ENCODE peak calls at places on chromosomes 7 and 10, in four cellular contexts. One of them, this sample, is unnamed.

GRCh38 chr7:47970750-47971149 is 8.7 kb downstream of the HUS1 start:
- DNase-seq in GM12878: no peak
- DNase-seq in HepG2: no peak
- DNase-seq in K562: no peak
- DNase-seq in this sample: no peak

GRCh38 chr10:624605-625334 is 64.7 kb downstream of the DIP2C start:
- DNase-seq in GM12878: no peak
- DNase-seq in HepG2: peak; percentile 69
- DNase-seq in K562: no peak
- DNase-seq in this sample: peak; percentile 61

GRCh38 chr7:34337163-34337562 is 320.9 kb upstream of the NPSR1 start:
- DNase-seq in GM12878: no peak
- DNase-seq in HepG2: no peak
- DNase-seq in K562: no peak
- DNase-seq in this sample: no peak

GRCh38 chr7:31408120-31408729 is 67.7 kb upstream of the NEUROD6 start:
- DNase-seq in GM12878: no peak
- DNase-seq in HepG2: no peak
- DNase-seq in K562: no peak
- DNase-seq in this sample: no peak

GRCh38 chr10:51867956-51868355 is 168.6 kb upstream of the CSTF2T start:
- DNase-seq in GM12878: no peak
- DNase-seq in HepG2: no peak
- DNase-seq in K562: no peak
- DNase-seq in this sample: no peak

GRCh38 chr7:107660381-107661080 is at the start of gene SLC26A4:
- DNase-seq in GM12878: no peak
- DNase-seq in HepG2: no peak
- DNase-seq in K562: no peak
- DNase-seq in this sample: peak; percentile 15

GRCh38 chr10:21202766-21203457 is 305.8 kb upstream of the NEBL start:
- DNase-seq in GM12878: no peak
- DNase-seq in HepG2: no peak
- DNase-seq in K562: no peak
- DNase-seq in this sample: no peak

GRCh38 chr7:157816526-157817250 is 479.9 kb downstream of the DNAJB6 start:
- DNase-seq in GM12878: no peak
- DNase-seq in HepG2: no peak
- DNase-seq in K562: no peak
- DNase-seq in this sample: no peak

GRCh38 chr7:151342102-151342646 is 562 bp downstream of the NUB1 start:
- DNase-seq in GM12878: peak; percentile 77
- DNase-seq in HepG2: no peak
- DNase-seq in K562: no peak
- DNase-seq in this sample: no peak

GRCh38 chr10:4234661-4235060 is 449.7 kb upstream of the KLF6 start:
- DNase-seq in GM12878: no peak
- DNase-seq in HepG2: no peak
- DNase-seq in K562: peak; percentile 22
- DNase-seq in this sample: no peak

GRCh38 chr10:42972946-42973345 is 103.9 kb upstream of the RET start:
- DNase-seq in GM12878: no peak
- DNase-seq in HepG2: no peak
- DNase-seq in K562: no peak
- DNase-seq in this sample: no peak

GRCh38 chr10:89314676-89315075 is 12.8 kb downstream of the IFIT2 start:
- DNase-seq in GM12878: no peak
- DNase-seq in HepG2: no peak
- DNase-seq in K562: no peak
- DNase-seq in this sample: no peak

GRCh38 chr10:68208424-68209042 is 23.4 kb downstream of the ATOH7 start:
- DNase-seq in GM12878: peak; percentile 20
- DNase-seq in HepG2: peak; percentile 72
- DNase-seq in K562: peak; percentile 25
- DNase-seq in this sample: peak; percentile 82

GRCh38 chr7:47310020-47310419 is 271.9 kb downstream of the TNS3 start:
- DNase-seq in GM12878: no peak
- DNase-seq in HepG2: no peak
- DNase-seq in K562: no peak
- DNase-seq in this sample: no peak

GRCh38 chr10:103193820-103194529 is 903 bp upstream of the NT5C2 start:
- DNase-seq in GM12878: peak; percentile 44
- DNase-seq in HepG2: no peak
- DNase-seq in K562: no peak
- DNase-seq in this sample: no peak

GRCh38 chr10:49264177-49264677 is 34.7 kb upstream of the C10orf71 start:
- DNase-seq in GM12878: no peak
- DNase-seq in HepG2: no peak
- DNase-seq in K562: no peak
- DNase-seq in this sample: no peak

GRCh38 chr7:153044981-153045380 is 285.4 kb downstream of the ACTR3B start:
- DNase-seq in GM12878: no peak
- DNase-seq in HepG2: no peak
- DNase-seq in K562: no peak
- DNase-seq in this sample: no peak

GRCh38 chr7:94696981-94697670 is 41.2 kb upstream of the SGCE start:
- DNase-seq in GM12878: no peak
- DNase-seq in HepG2: peak; percentile 76
- DNase-seq in K562: no peak
- DNase-seq in this sample: no peak

GRCh38 chr7:140641532-140642191 is 1.0 kb upstream of the DENND2A start:
- DNase-seq in GM12878: no peak
- DNase-seq in HepG2: no peak
- DNase-seq in K562: no peak
- DNase-seq in this sample: no peak

GRCh38 chr7:8068892-8069686 is 100.5 kb downstream of the GLCCI1 start:
- DNase-seq in GM12878: no peak
- DNase-seq in HepG2: no peak
- DNase-seq in K562: no peak
- DNase-seq in this sample: peak; percentile 26

GRCh38 chr10:130359711-130360110 is 223.5 kb downstream of the GLRX3 start:
- DNase-seq in GM12878: no peak
- DNase-seq in HepG2: no peak
- DNase-seq in K562: no peak
- DNase-seq in this sample: no peak
- TF ChIP-seq TCF7 in GM12878: no peak
- TF ChIP-seq TCF7 in HepG2: no peak
- TF ChIP-seq TCF7 in K562: no peak
- TF ChIP-seq TCF7 in this sample: no peak

GRCh38 chr10:44731271-44731670 is 179.9 kb upstream of the TMEM72 start:
- DNase-seq in GM12878: no peak
- DNase-seq in HepG2: no peak
- DNase-seq in K562: no peak
- DNase-seq in this sample: no peak

GRCh38 chr10:44724415-44725174 is 186.5 kb upstream of the TMEM72 start:
- DNase-seq in GM12878: peak; percentile 17
- DNase-seq in HepG2: no peak
- DNase-seq in K562: no peak
- DNase-seq in this sample: no peak

GRCh38 chr10:44723082-44723481 is 188.1 kb upstream of the TMEM72 start:
- DNase-seq in GM12878: no peak
- DNase-seq in HepG2: no peak
- DNase-seq in K562: no peak
- DNase-seq in this sample: no peak

GRCh38 chr10:44723654-44724053 is 187.5 kb upstream of the TMEM72 start:
- DNase-seq in GM12878: no peak
- DNase-seq in HepG2: no peak
- DNase-seq in K562: no peak
- DNase-seq in this sample: no peak

GRCh38 chr10:44725404-44725803 is 185.7 kb upstream of the TMEM72 start:
- DNase-seq in GM12878: no peak
- DNase-seq in HepG2: no peak
- DNase-seq in K562: no peak
- DNase-seq in this sample: no peak
- TF ChIP-seq NR2C2 in GM12878: no peak
- TF ChIP-seq NR2C2 in HepG2: no peak
- TF ChIP-seq NR2C2 in K562: no peak
- TF ChIP-seq NR2C2 in this sample: no peak

DNA sequence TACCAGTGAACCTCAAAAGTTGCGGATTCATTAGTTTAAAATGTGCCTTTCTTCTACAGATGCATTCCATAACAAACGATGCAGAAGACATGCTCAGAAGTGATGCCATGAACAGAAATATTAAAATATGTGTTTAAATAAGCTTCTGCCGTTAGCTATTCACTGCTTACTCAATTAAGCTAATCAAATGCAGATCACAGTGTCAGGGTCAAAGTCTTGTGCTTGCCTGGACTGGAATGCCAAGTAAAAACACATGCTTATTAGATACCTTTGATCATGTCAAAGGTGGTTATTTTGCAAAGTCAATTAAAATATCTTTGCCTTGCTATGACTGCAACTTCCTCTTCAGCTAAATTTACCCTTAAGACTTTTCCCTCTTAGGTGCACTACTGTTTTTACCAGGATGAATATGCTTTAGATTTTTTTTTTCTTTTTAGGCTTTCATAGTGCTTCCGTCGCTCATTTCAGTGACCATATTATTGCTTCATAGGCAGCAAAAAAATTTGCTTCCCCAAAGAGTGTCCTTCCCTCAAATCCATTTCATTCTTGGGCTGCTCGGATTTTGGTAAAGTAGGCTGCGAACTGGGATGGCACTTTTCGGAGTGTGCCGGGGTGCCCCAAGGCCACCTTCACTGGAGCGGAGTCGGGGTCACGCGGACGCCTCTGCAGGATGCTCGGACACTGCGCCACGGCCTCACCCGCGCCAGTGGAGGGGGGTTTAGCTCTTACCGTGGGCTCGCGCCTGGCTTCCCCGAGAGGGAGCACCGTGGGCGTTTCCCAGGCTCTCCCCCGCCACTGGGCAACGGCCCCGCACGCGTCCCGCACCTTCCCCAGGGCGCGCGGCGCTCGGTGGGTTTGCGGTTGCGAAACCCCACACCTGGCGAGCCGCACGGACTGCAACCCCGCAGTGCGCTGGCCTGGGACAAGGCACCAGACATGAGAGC is 743 bp downstream of the ASB13 start:
- DNase-seq in GM12878: no peak
- DNase-seq in HepG2: peak; percentile 28
- DNase-seq in K562: no peak
- DNase-seq in this sample: peak; percentile 22
- TF ChIP-seq TCF7 in GM12878: no peak
- TF ChIP-seq TCF7 in HepG2: peak; percentile 7
- TF ChIP-seq TCF7 in K562: no peak
- TF ChIP-seq TCF7 in this sample: no peak

GRCh38 chr10:99556225-99556523 is 23.4 kb downstream of the NKX2-3 start:
- DNase-seq in GM12878: no peak
- DNase-seq in HepG2: no peak
- DNase-seq in K562: no peak
- DNase-seq in this sample: no peak

GRCh38 chr10:99551616-99552015 is 18.9 kb downstream of the NKX2-3 start:
- DNase-seq in GM12878: no peak
- DNase-seq in HepG2: no peak
- DNase-seq in K562: no peak
- DNase-seq in this sample: no peak

GRCh38 chr10:99548041-99548530 is 15.3 kb downstream of the NKX2-3 start:
- DNase-seq in GM12878: no peak
- DNase-seq in HepG2: peak; percentile 32
- DNase-seq in K562: no peak
- DNase-seq in this sample: peak; percentile 50

GRCh38 chr10:99555371-99556224 is 22.9 kb downstream of the NKX2-3 start:
- DNase-seq in GM12878: peak; percentile 80
- DNase-seq in HepG2: no peak
- DNase-seq in K562: no peak
- DNase-seq in this sample: no peak

GRCh38 chr10:99551158-99551557 is 18.4 kb downstream of the NKX2-3 start:
- DNase-seq in GM12878: no peak
- DNase-seq in HepG2: no peak
- DNase-seq in K562: no peak
- DNase-seq in this sample: no peak
- TF ChIP-seq NR2C2 in GM12878: no peak
- TF ChIP-seq NR2C2 in HepG2: no peak
- TF ChIP-seq NR2C2 in K562: no peak
- TF ChIP-seq NR2C2 in this sample: no peak

DNA sequence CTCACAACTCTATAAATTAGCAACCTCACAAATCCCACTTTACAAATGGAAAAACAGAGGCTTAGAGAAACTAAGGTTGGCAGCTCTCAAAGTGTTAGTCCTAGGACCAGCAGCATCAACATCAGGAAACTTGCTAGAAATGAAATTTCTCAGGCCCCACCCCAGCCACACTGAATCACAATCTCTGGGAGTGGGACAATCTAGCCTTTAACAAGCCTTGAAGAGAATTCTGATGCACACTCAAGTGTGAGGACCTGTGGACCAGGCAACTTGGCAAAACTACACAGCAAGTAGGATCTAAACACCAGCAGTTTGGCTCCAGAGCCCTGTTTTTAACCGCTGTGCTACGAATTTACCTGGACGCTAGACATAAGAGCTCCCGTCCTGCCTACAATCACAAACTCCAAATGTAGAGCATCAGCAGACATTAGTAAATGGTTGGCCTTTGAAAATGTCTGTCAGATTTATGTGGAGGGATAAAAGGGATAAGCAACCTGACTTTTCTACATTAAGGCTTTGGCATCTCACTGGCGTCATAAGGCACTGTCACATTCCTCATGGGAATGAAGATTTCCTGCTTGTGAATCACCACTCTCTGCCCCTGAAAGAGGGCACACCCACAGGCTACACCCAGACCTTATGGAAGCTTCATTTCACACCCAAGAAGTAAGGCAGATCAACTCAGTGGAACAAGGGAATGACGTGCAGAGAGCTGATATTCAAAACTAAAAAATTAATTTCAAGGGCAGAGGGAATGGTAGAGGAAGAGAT is 34.5 kb downstream of the PPP1R3C start:
- DNase-seq in GM12878: no peak
- DNase-seq in HepG2: no peak
- DNase-seq in K562: no peak
- DNase-seq in this sample: no peak
- TF ChIP-seq TCF7 in GM12878: no peak
- TF ChIP-seq TCF7 in HepG2: no peak
- TF ChIP-seq TCF7 in K562: no peak
- TF ChIP-seq TCF7 in this sample: no peak